ENCODE peak calls at places on chromosomes 6 and 20, in five cellular contexts. D is breast epithelium, S is body of pancreas, I is adrenal gland, V is NB4. B is an unnamed sample.

GRCh38 chr6:170137176-170137891 is 153.5 kb downstream of the DLL1 start:
- DNase-seq in D (peak; percentile 67), S (peak; percentile 32), V (no peak), I (peak; percentile 38), B (peak; percentile 73)

GRCh38 chr6:46263709-46264091 is 92.9 kb upstream of the ENPP5 start:
- DNase-seq in S (no peak), I (no peak), D (no peak), V (no peak), B (no peak)

GRCh38 chr6:165468836-165469235 is 159.4 kb upstream of the C6orf118 start:
- DNase-seq in I (no peak), V (no peak), S (no peak), D (no peak), B (no peak)

GRCh38 chr6:120764312-120764711 is 570.0 kb downstream of the TBC1D32 start:
- DNase-seq in I (no peak), V (peak; percentile 6), S (no peak), D (no peak), B (no peak)

GRCh38 chr20:50339196-50339901 is 148.7 kb downstream of the CEBPB start:
- DNase-seq in I (peak; percentile 57), D (peak; percentile 60), V (no peak), S (no peak), B (peak; percentile 59)

GRCh38 chr6:157226026-157226639 is 97.2 kb downstream of the TMEM242 start:
- DNase-seq in V (no peak), S (no peak), I (peak; percentile 73), D (no peak), B (peak; percentile 87)

GRCh38 chr6:11710221-11710836 is 68.3 kb downstream of the ADTRP start:
- DNase-seq in S (no peak), I (no peak), D (no peak), V (no peak), B (no peak)

GRCh38 chr6:30258204-30258603 is 45.0 kb upstream of the TRIM26 start:
- DNase-seq in S (no peak), I (no peak), V (no peak), D (no peak), B (no peak)

GRCh38 chr6:40485795-40486194 is 101.4 kb downstream of the LRFN2 start:
- DNase-seq in D (no peak), S (no peak), I (no peak), V (no peak), B (no peak)

GRCh38 chr6:5151955-5152401 is 66.8 kb downstream of the PPP1R3G start:
- DNase-seq in D (no peak), V (no peak), S (no peak), I (no peak), B (no peak)

GRCh38 chr6:75791881-75792280 is 42.8 kb downstream of the MYO6 start:
- DNase-seq in V (no peak), S (no peak), D (no peak), I (no peak), B (no peak)

GRCh38 chr20:25294459-25295385 is 46.8 kb downstream of the PYGB start:
- DNase-seq in S (no peak), D (no peak), V (peak; percentile 81), I (no peak), B (peak; percentile 54)

GRCh38 chr20:58993332-58994248 is 12.5 kb downstream of the NELFCD start:
- DNase-seq in V (no peak), D (no peak), S (no peak), I (no peak), B (peak; percentile 13)
- TF ChIP-seq POLR2A in V (no peak), D (no peak), S (no peak), I (no peak), B (no peak)

GRCh38 chr20:3307078-3307477 is 68.1 kb upstream of the SLC4A11 start:
- DNase-seq in V (no peak), I (peak; percentile 35), D (no peak), S (no peak), B (no peak)
- TF ChIP-seq POLR2A in V (no peak), I (no peak), D (no peak), S (no peak), B (no peak)

DNA sequence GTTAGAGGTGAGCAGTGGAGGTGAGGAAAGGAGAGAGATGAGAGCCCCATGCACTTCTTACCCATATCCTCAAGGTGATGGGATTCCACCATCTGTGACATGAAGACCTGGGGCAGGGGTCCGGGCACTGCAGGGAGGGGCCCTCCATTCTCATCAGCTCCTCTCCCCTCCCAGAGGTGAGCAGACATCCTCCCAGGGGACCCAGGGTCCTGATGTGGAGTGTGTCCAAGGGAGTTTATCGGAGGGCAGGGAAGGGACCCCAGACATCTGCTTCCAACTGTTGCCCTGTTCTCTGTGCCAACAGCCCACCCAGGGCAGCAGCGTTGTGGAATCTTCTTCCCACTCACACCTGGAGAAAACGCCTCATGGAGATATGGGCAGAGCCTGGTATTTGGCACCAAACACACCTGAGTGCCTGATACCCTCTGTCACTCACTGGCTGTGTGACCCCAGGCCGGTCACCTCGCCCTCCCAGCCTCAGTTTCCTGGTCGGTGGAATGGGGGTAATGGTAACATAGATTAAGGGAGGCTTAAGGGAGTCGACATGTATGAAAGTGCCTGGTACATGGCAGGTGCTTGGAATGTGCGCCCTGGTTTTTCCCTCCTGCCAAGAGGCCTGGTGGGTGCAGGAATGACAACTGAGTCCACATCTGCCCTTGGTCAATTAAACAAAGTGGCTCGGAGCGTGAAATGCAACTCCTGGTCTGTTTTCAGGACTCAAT is 227.9 kb downstream of the PREX1 start:
- DNase-seq in V (no peak), D (no peak), I (peak; percentile 2), S (no peak), B (no peak)
- TF ChIP-seq POLR2A in V (no peak), D (no peak), I (no peak), S (no peak), B (no peak)

DNA sequence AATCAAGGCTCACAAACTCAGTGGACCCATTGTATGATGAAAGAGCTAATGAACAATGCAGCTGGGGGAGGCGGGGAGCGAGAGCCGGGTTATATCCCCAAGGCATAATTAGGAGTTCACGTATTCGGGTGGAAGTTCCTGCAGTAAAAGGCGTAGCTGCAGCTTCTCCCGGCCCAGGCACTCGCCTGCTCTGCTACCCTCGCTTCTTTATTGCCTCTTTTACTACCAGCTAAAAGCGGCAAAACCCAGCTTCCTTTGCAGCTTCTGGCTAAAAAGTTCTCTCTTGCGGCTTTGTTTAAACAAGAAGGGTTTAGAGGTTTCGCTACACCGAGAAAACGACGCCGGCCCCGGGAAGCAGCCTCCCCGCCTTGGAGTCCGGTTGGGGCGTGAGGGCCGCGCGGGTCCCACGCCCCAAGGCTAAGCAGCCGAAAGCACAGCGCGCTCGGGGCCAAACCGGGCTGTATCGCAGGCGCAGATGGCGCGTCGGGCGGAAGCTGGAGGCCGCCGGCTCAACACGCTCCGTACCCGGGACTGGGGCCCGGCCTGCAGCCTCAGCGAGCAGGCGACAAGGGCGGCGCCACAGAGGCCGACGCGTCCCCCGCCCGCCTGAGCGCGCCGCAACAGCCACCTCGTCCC is 1.6 kb downstream of the ZBTB2 start:
- DNase-seq in S (peak; percentile 55), V (peak; percentile 82), D (peak; percentile 61), I (peak; percentile 55), B (peak; percentile 80)
- TF ChIP-seq POLR2A in S (peak; percentile 86), V (peak; percentile 89), D (no peak), I (peak; percentile 70), B (peak; percentile 67)

GRCh38 chr20:45833883-45834796 is 541 bp downstream of the SNX21 start:
- DNase-seq in I (peak; percentile 66), V (peak; percentile 30), S (peak; percentile 64), D (peak; percentile 61), B (peak; percentile 82)
- TF ChIP-seq POLR2A in I (peak; percentile 39), V (no peak), S (peak; percentile 25), D (peak; percentile 26), B (peak; percentile 80)

GRCh38 chr6:20404641-20405032 is 3.0 kb downstream of the E2F3 start:
- DNase-seq in I (peak; percentile 47), V (peak; percentile 87), S (peak; percentile 21), D (no peak), B (peak; percentile 24)
- TF ChIP-seq POLR2A in I (no peak), V (no peak), S (no peak), D (no peak), B (no peak)

GRCh38 chr20:1328680-1329330 is at the start of gene SDCBP2:
- DNase-seq in V (no peak), D (peak; percentile 71), S (peak; percentile 97), I (peak; percentile 12), B (no peak)

GRCh38 chr20:1331101-1331500 is 2.2 kb upstream of the SDCBP2 start:
- DNase-seq in V (no peak), I (no peak), D (peak; percentile 11), S (no peak), B (no peak)

GRCh38 chr20:1331801-1332453 is 3.0 kb upstream of the SDCBP2 start:
- DNase-seq in V (no peak), I (no peak), D (peak; percentile 11), S (no peak), B (no peak)

GRCh38 chr20:1327827-1328679 is 886 bp downstream of the SDCBP2 start:
- DNase-seq in D (peak; percentile 17), S (no peak), I (peak; percentile 13), V (no peak), B (no peak)

DNA sequence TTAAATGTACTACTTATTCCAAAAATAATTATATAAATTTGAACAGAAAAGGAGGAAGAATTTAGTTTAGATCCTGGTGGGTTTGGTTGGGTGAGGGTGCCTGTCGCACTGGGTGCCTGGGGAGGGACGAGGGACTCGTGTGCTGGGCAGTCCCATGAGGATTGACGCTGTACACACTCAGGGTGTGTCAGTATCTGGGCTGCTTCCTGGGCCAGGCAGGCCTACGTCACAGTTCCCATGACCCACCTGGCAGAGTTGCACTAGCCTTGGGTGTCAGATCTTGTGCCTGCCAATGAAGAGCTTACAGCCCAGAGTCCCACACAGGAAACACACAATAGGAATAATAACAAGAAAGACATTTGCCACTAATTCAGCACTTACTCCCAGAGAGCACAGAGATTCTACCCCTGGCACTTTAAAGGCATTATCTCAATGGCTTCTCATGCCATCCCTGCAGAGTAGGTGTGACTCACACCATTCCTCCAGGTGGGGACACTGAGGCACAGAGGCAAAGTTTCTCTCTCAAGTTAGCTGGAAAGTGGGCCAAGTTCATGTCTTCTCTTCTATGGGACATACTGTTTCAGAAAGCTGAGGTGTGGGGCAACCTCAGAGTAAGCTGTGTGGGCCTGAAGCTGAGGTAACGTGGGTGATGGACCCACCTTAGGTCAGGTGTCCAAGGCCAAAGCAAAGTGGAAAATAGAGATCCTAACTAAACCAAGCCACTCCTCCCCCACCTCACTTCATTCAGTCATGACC is 1.3 kb upstream of the SDCBP2 start:
- DNase-seq in D (peak; percentile 77), V (no peak), I (peak; percentile 93), S (peak; percentile 94), B (peak; percentile 49)
- TF ChIP-seq POLR2A in D (no peak), V (no peak), I (no peak), S (peak; percentile 42), B (no peak)

DNA sequence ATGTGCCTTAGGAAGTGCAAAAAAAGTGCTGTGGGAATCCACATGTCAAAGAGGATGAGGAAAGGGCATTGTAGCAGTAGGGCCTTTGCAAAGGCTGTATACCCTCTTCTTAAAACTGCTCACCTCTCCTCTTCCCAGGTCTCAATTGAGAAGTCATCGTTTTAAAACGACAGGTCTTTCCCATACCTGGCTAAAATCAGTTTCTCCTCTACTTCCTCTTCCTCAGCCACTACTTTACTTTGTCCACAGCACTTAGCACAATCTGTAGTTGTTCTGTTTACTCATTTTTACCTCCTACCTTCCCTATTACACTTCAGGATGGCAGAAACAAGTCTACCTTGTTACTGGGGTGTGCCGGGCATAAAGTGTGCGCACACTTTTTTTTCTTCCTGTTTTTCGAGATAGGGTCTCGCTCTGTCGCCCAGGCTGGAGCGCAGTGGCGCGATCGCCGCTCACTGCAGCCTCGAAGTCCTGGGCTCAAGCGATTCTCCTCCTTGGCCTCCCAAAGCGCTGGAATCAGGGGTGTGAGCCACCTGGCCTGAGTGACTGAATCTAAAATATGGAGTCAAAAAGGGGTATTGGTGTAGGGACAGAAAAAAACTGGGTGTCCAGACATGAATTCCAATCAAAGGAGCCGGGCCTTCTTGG is 9.8 kb upstream of the ELOVL5 start:
- DNase-seq in D (no peak), V (no peak), S (no peak), I (no peak), B (no peak)
- TF ChIP-seq POLR2A in D (no peak), V (no peak), S (no peak), I (no peak), B (no peak)